ENCODE peak calls at places on chromosomes 11 and 22, in four cellular contexts. W is K562, B is GM12878, Q is HepG2. A is an unnamed sample.

GRCh38 chr11:79466411-79466810 is 25.6 kb upstream of the TENM4 start:
- DNase-seq in W (no peak), B (no peak), Q (no peak), A (no peak)

GRCh38 chr22:19643448-19644313 is 70.6 kb upstream of the SEPTIN5 start:
- DNase-seq in W (peak), B (no peak), Q (no peak), A (no peak)

GRCh38 chr11:59957094-59957493 is 6.7 kb upstream of the OOSP4A start:
- DNase-seq in Q (no peak), W (peak), B (no peak), A (no peak)

GRCh38 chr11:106172389-106172991 is 95.0 kb downstream of the AASDHPPT start:
- DNase-seq in Q (no peak), W (no peak), B (no peak), A (no peak)

GRCh38 chr11:124725719-124726105 is 14.0 kb upstream of the NRGN start:
- DNase-seq in Q (no peak), W (no peak), B (no peak), A (no peak)

GRCh38 chr11:41446566-41446965 is 12.9 kb downstream of the LRRC4C start:
- DNase-seq in Q (no peak), B (no peak), W (no peak), A (no peak)

GRCh38 chr11:3162410-3163240 is 2.5 kb downstream of the OSBPL5 start:
- DNase-seq in B (no peak), W (no peak), Q (no peak), A (peak)

GRCh38 chr11:84319853-84320252 is 1033.7 kb upstream of the CCDC90B start:
- DNase-seq in W (no peak), B (no peak), Q (no peak), A (no peak)

GRCh38 chr11:94504689-94505293 is 7.5 kb upstream of the C11orf97 start:
- DNase-seq in W (peak), Q (peak), B (no peak), A (no peak)

GRCh38 chr11:54558407-54558806 is 45.4 kb downstream of the OR4C46 start:
- DNase-seq in W (no peak), B (no peak), Q (no peak), A (no peak)

GRCh38 chr22:50074551-50075042 is 10.6 kb downstream of the MLC1 start:
- DNase-seq in B (no peak), W (no peak), Q (no peak), A (no peak)
- TF ChIP-seq TCF7 in B (no peak), W (no peak), Q (no peak), A (no peak)

GRCh38 chr11:73388241-73389133 is 12.3 kb downstream of the RELT start:
- DNase-seq in Q (no peak), B (no peak), W (no peak), A (no peak)

GRCh38 chr11:73386026-73386425 is 9.8 kb downstream of the RELT start:
- DNase-seq in B (peak), Q (no peak), W (peak), A (no peak)

GRCh38 chr11:73389134-73389525 is 12.9 kb downstream of the RELT start:
- DNase-seq in B (no peak), Q (no peak), W (no peak), A (no peak)

GRCh38 chr11:73386568-73386967 is 10.4 kb downstream of the RELT start:
- DNase-seq in W (peak), Q (no peak), B (no peak), A (no peak)

GRCh38 chr11:73387594-73388021 is 11.4 kb downstream of the RELT start:
- DNase-seq in B (no peak), Q (no peak), W (no peak), A (no peak)
- TF ChIP-seq TCF7 in B (no peak), Q (no peak), W (no peak), A (no peak)

GRCh38 chr11:130121430-130121978 is 38.1 kb upstream of the ST14 start:
- DNase-seq in W (no peak), B (no peak), Q (no peak), A (no peak)
- TF ChIP-seq TCF7 in W (no peak), B (no peak), Q (no peak), A (no peak)

DNA sequence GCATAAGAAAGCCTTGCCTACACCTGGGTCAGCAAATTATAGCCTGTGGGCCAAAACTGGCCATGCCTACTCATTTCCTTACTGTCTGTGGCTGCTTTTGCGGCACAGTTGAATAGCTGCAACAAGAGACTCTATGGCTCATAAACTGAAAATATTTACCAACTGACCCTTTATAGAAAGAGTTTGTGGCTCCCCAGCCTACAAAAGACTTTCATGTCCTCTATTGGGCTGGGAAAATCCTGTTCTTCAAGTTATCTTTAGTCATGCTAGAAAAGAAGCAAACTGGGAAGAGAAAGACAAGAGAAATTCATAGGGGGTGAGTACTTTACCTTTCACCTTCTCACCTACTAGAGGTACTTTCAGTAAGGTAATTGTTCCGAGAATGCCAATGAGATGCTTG is 175.1 kb downstream of the SWAP70 start:
- DNase-seq in B (peak), W (no peak), Q (no peak), A (no peak)
- TF ChIP-seq TCF7 in B (peak), W (no peak), Q (no peak), A (no peak)

GRCh38 chr11:75797796-75798195 is 17.2 kb upstream of the UVRAG start:
- DNase-seq in B (no peak), Q (no peak), W (no peak), A (no peak)

GRCh38 chr11:75801362-75802021 is 13.5 kb upstream of the UVRAG start:
- DNase-seq in W (no peak), B (no peak), Q (no peak), A (no peak)

GRCh38 chr11:75800728-75801361 is 14.2 kb upstream of the UVRAG start:
- DNase-seq in B (no peak), W (no peak), Q (no peak), A (no peak)

GRCh38 chr11:75802022-75802912 is 12.7 kb upstream of the UVRAG start:
- DNase-seq in W (no peak), B (no peak), Q (no peak), A (no peak)

GRCh38 chr11:75800136-75800675 is 14.8 kb upstream of the UVRAG start:
- DNase-seq in B (no peak), W (no peak), Q (no peak), A (no peak)
- TF ChIP-seq TCF7 in B (no peak), W (no peak), Q (no peak), A (no peak)

GRCh38 chr11:129230006-129230405 is 37.9 kb upstream of the ARHGAP32 start:
- DNase-seq in W (no peak), Q (no peak), B (no peak), A (no peak)
- TF ChIP-seq TCF7 in W (no peak), Q (no peak), B (no peak), A (no peak)

GRCh38 chr22:29346659-29347058 is 31.2 kb upstream of the RASL10A start:
- DNase-seq in B (no peak), W (no peak), Q (no peak), A (no peak)
- TF ChIP-seq TCF7 in B (no peak), W (no peak), Q (no peak), A (no peak)

GRCh38 chr22:43152355-43153071 is 1.2 kb downstream of the TSPO start:
- DNase-seq in B (no peak), Q (no peak), W (no peak), A (no peak)
- TF ChIP-seq TCF7 in B (no peak), Q (no peak), W (no peak), A (no peak)

DNA sequence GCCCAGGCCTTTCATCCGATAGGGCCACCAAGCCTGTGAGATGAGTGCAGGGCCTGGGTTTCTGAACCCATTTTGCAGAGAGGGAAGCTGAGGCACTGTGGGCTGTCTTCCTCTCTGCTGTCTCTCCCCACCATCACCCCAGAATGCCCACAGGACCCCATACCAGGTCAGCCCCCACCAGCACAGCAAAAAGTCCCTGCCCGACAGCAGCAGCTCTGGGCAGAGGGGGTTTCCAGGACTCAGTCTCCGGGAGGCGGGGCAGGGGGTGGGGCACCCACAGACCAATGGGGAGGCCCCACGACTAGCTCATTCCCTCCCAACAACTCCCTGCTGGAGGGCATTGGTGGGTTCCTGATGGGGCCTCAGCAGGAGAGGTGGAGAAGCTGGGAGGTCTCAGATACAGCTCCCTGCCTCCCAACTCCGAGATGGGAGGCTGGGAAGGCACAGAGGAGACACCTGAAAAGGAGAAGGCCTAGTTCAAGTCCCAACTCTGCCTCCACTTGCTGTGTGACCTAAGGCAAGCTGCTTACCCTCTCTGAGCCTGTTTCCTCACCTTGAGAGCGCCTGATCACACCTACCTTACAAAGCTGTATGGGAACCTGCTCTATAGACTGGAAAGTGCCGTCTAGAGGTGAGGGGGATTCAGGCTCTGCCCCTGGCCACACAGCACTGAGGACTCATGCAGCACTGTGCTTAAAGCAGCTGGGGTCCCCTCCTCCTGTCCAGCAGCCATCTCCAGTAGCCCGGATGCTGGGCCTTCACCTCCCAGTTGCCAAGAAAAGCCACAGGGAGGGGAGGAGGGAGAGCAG is 3.5 kb downstream of the CBX7 start:
- DNase-seq in Q (no peak), B (peak), W (peak), A (peak)
- TF ChIP-seq TCF7 in Q (no peak), B (no peak), W (no peak), A (no peak)

GRCh38 chr22:22058649-22059475 is 76.3 kb upstream of the TOP3B start:
- DNase-seq in W (no peak), Q (no peak), B (no peak), A (no peak)

GRCh38 chr22:22061085-22062077 is 78.8 kb upstream of the TOP3B start:
- DNase-seq in Q (peak), W (no peak), B (no peak), A (no peak)

GRCh38 chr22:22062306-22062793 is 79.8 kb upstream of the TOP3B start:
- DNase-seq in Q (no peak), B (no peak), W (no peak), A (no peak)

GRCh38 chr22:22059476-22060002 is 77.0 kb upstream of the TOP3B start:
- DNase-seq in Q (no peak), W (no peak), B (no peak), A (no peak)

DNA sequence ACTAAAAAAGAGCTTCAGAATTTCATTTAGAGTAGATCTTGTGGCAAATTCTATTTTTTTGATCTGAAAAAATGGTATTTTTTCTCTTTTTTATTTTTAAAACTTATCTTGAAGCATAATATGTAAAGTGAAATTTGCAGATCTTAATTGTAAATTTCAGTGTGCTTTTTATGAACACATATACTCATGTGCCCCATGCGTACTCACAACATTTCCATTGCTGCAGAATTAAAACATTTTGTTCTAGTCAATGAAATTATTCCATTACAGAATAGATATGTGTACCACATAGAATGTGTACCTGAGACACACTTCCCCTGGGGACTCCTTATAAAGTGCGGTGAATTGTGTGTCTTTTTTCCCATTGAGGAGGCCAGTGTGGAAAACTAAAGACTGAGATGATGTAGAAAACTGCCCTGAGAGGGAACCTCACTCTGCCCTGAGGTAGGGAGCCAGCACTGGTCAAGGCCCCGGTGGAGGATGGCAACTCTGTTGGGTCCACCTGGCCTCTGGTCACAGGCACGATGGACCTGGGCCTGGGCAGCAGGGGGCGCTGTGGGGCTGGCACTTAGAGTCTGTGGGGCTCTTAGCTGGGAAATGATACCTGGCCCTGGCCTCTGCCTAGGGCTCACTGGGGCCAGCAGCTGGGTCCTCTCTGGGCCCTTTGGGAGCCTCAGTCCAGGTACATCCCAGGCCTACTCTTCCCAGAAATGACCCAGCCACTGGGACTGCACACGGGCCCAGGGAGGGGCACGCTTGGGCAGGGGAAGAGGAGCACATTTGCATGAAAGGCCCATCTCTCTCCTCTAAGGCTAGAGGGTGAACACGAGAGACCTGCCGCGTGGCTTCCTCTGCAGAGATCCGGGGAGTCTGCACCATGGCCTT is 77.9 kb upstream of the TOP3B start:
- DNase-seq in Q (peak), B (no peak), W (peak), A (peak)
- TF ChIP-seq TCF7 in Q (no peak), B (no peak), W (no peak), A (no peak)

A was measured in WTC11.